ENCODE peak calls at places on chromosomes 6 and 20, in eight cellular contexts. One of them, this sample, is unnamed.

GRCh38 chr6:88376759-88377387 is 210.7 kb upstream of the CNR1 start:
- DNase-seq in GM23338: no peak
- DNase-seq in lung: no peak
- DNase-seq in fibroblast of pulmonary artery: peak; percentile 76
- DNase-seq in IMR-90: peak; percentile 6
- DNase-seq in Peyer's patch: no peak
- DNase-seq in PC-9: no peak
- DNase-seq in esophagus muscularis mucosa: no peak
- DNase-seq in this sample: peak; percentile 46

GRCh38 chr6:125259354-125259736 is 42.4 kb downstream of the HDDC2 start:
- DNase-seq in GM23338: no peak
- DNase-seq in lung: no peak
- DNase-seq in fibroblast of pulmonary artery: no peak
- DNase-seq in IMR-90: no peak
- DNase-seq in Peyer's patch: no peak
- DNase-seq in PC-9: no peak
- DNase-seq in esophagus muscularis mucosa: no peak
- DNase-seq in this sample: no peak

GRCh38 chr6:27139753-27140522 is 107.6 kb upstream of the PRSS16 start:
- DNase-seq in GM23338: peak; percentile 31
- DNase-seq in lung: no peak
- DNase-seq in fibroblast of pulmonary artery: peak; percentile 18
- DNase-seq in IMR-90: peak; percentile 26
- DNase-seq in Peyer's patch: no peak
- DNase-seq in PC-9: no peak
- DNase-seq in esophagus muscularis mucosa: no peak
- DNase-seq in this sample: peak; percentile 48

GRCh38 chr20:34129518-34130162 is 17.6 kb upstream of the EIF2S2 start:
- DNase-seq in GM23338: peak; percentile 91
- DNase-seq in lung: peak; percentile 54
- DNase-seq in fibroblast of pulmonary artery: peak; percentile 84
- DNase-seq in IMR-90: peak; percentile 73
- DNase-seq in Peyer's patch: no peak
- DNase-seq in PC-9: peak; percentile 60
- DNase-seq in esophagus muscularis mucosa: no peak
- DNase-seq in this sample: peak; percentile 84

GRCh38 chr6:10719386-10720228 is 3.3 kb upstream of the TMEM14C start:
- DNase-seq in GM23338: no peak
- DNase-seq in lung: peak; percentile 33
- DNase-seq in fibroblast of pulmonary artery: no peak
- DNase-seq in IMR-90: no peak
- DNase-seq in Peyer's patch: no peak
- DNase-seq in PC-9: no peak
- DNase-seq in esophagus muscularis mucosa: no peak
- DNase-seq in this sample: no peak

GRCh38 chr20:17679786-17680127 is 2.3 kb downstream of the RRBP1 start:
- DNase-seq in GM23338: peak; percentile 46
- DNase-seq in lung: no peak
- DNase-seq in fibroblast of pulmonary artery: no peak
- DNase-seq in IMR-90: no peak
- DNase-seq in Peyer's patch: no peak
- DNase-seq in PC-9: no peak
- DNase-seq in esophagus muscularis mucosa: no peak
- DNase-seq in this sample: no peak

GRCh38 chr6:25404693-25405169 is 125.6 kb downstream of the CARMIL1 start:
- DNase-seq in GM23338: no peak
- DNase-seq in lung: no peak
- DNase-seq in fibroblast of pulmonary artery: no peak
- DNase-seq in IMR-90: no peak
- DNase-seq in Peyer's patch: no peak
- DNase-seq in PC-9: no peak
- DNase-seq in esophagus muscularis mucosa: no peak
- DNase-seq in this sample: no peak

GRCh38 chr6:72238900-72239299 is 352.6 kb downstream of the RIMS1 start:
- DNase-seq in GM23338: no peak
- DNase-seq in lung: no peak
- DNase-seq in fibroblast of pulmonary artery: no peak
- DNase-seq in IMR-90: peak; percentile 69
- DNase-seq in Peyer's patch: no peak
- DNase-seq in PC-9: no peak
- DNase-seq in esophagus muscularis mucosa: no peak
- DNase-seq in this sample: peak; percentile 50

GRCh38 chr6:163356324-163356723 is 58.2 kb upstream of the QKI start:
- DNase-seq in GM23338: peak; percentile 41
- DNase-seq in lung: no peak
- DNase-seq in fibroblast of pulmonary artery: peak; percentile 81
- DNase-seq in IMR-90: peak; percentile 71
- DNase-seq in Peyer's patch: no peak
- DNase-seq in PC-9: no peak
- DNase-seq in esophagus muscularis mucosa: no peak
- DNase-seq in this sample: peak; percentile 84

GRCh38 chr20:36802326-36803223 is 29.0 kb upstream of the DSN1 start:
- DNase-seq in GM23338: no peak
- DNase-seq in lung: no peak
- DNase-seq in fibroblast of pulmonary artery: peak; percentile 48
- DNase-seq in IMR-90: peak; percentile 90
- DNase-seq in Peyer's patch: no peak
- DNase-seq in PC-9: no peak
- DNase-seq in esophagus muscularis mucosa: no peak
- DNase-seq in this sample: peak; percentile 37

GRCh38 chr6:26454641-26455040 is 3.1 kb upstream of the BTN2A1 start:
- DNase-seq in GM23338: no peak
- DNase-seq in lung: no peak
- DNase-seq in fibroblast of pulmonary artery: no peak
- DNase-seq in IMR-90: peak; percentile 52
- DNase-seq in Peyer's patch: no peak
- DNase-seq in PC-9: no peak
- DNase-seq in esophagus muscularis mucosa: no peak
- DNase-seq in this sample: no peak

GRCh38 chr6:89597988-89598387 is 40.6 kb downstream of the LYRM2 start:
- DNase-seq in GM23338: peak; percentile 54
- DNase-seq in lung: peak; percentile 76
- DNase-seq in fibroblast of pulmonary artery: peak; percentile 46
- DNase-seq in IMR-90: no peak
- DNase-seq in Peyer's patch: no peak
- DNase-seq in PC-9: peak; percentile 16
- DNase-seq in esophagus muscularis mucosa: no peak
- DNase-seq in this sample: no peak

GRCh38 chr6:111687652-111688051 is 82.0 kb upstream of the TRAF3IP2 start:
- DNase-seq in GM23338: no peak
- DNase-seq in lung: no peak
- DNase-seq in fibroblast of pulmonary artery: no peak
- DNase-seq in IMR-90: no peak
- DNase-seq in Peyer's patch: no peak
- DNase-seq in PC-9: no peak
- DNase-seq in esophagus muscularis mucosa: no peak
- DNase-seq in this sample: no peak

GRCh38 chr6:142946924-142947701 is 2.1 kb upstream of the HIVEP2 start:
- DNase-seq in GM23338: peak; percentile 74
- DNase-seq in lung: peak; percentile 81
- DNase-seq in fibroblast of pulmonary artery: peak; percentile 79
- DNase-seq in IMR-90: peak; percentile 68
- DNase-seq in Peyer's patch: peak; percentile 88
- DNase-seq in PC-9: peak; percentile 87
- DNase-seq in esophagus muscularis mucosa: peak; percentile 95
- DNase-seq in this sample: peak; percentile 81

GRCh38 chr6:104239971-104240370 is 619.7 kb downstream of the HACE1 start:
- DNase-seq in GM23338: no peak
- DNase-seq in lung: no peak
- DNase-seq in fibroblast of pulmonary artery: no peak
- DNase-seq in IMR-90: no peak
- DNase-seq in Peyer's patch: no peak
- DNase-seq in PC-9: no peak
- DNase-seq in esophagus muscularis mucosa: no peak
- DNase-seq in this sample: no peak

GRCh38 chr6:104240865-104241264 is 618.9 kb downstream of the HACE1 start:
- DNase-seq in GM23338: no peak
- DNase-seq in lung: no peak
- DNase-seq in fibroblast of pulmonary artery: no peak
- DNase-seq in IMR-90: no peak
- DNase-seq in Peyer's patch: no peak
- DNase-seq in PC-9: no peak
- DNase-seq in esophagus muscularis mucosa: no peak
- DNase-seq in this sample: no peak
- TF ChIP-seq CTCF in GM23338: no peak
- TF ChIP-seq CTCF in lung: no peak
- TF ChIP-seq CTCF in fibroblast of pulmonary artery: no peak
- TF ChIP-seq CTCF in IMR-90: no peak
- TF ChIP-seq CTCF in Peyer's patch: no peak
- TF ChIP-seq CTCF in PC-9: no peak
- TF ChIP-seq CTCF in esophagus muscularis mucosa: no peak
- TF ChIP-seq CTCF in this sample: no peak

GRCh38 chr20:3890999-3891929 is 2.1 kb downstream of the PANK2 start:
- DNase-seq in GM23338: no peak
- DNase-seq in lung: no peak
- DNase-seq in fibroblast of pulmonary artery: no peak
- DNase-seq in IMR-90: no peak
- DNase-seq in Peyer's patch: peak; percentile 7
- DNase-seq in PC-9: no peak
- DNase-seq in esophagus muscularis mucosa: no peak
- DNase-seq in this sample: no peak

GRCh38 chr20:3887870-3888614 is 1.1 kb upstream of the PANK2 start:
- DNase-seq in GM23338: peak; percentile 19
- DNase-seq in lung: no peak
- DNase-seq in fibroblast of pulmonary artery: no peak
- DNase-seq in IMR-90: no peak
- DNase-seq in Peyer's patch: no peak
- DNase-seq in PC-9: no peak
- DNase-seq in esophagus muscularis mucosa: no peak
- DNase-seq in this sample: no peak

GRCh38 chr20:3888622-3889488 is at the start of gene PANK2:
- DNase-seq in GM23338: peak; percentile 100
- DNase-seq in lung: peak; percentile 100
- DNase-seq in fibroblast of pulmonary artery: peak; percentile 99
- DNase-seq in IMR-90: peak; percentile 98
- DNase-seq in Peyer's patch: peak; percentile 98
- DNase-seq in PC-9: peak; percentile 99
- DNase-seq in esophagus muscularis mucosa: peak; percentile 99
- DNase-seq in this sample: peak; percentile 100

GRCh38 chr20:3889489-3890409 is 562 bp downstream of the PANK2 start:
- DNase-seq in GM23338: peak; percentile 39
- DNase-seq in lung: peak; percentile 46
- DNase-seq in fibroblast of pulmonary artery: no peak
- DNase-seq in IMR-90: no peak
- DNase-seq in Peyer's patch: peak; percentile 71
- DNase-seq in PC-9: peak; percentile 16
- DNase-seq in esophagus muscularis mucosa: no peak
- DNase-seq in this sample: peak; percentile 33

GRCh38 chr20:3890410-3890751 is 1.2 kb downstream of the PANK2 start:
- DNase-seq in GM23338: peak; percentile 55
- DNase-seq in lung: no peak
- DNase-seq in fibroblast of pulmonary artery: peak; percentile 39
- DNase-seq in IMR-90: peak; percentile 56
- DNase-seq in Peyer's patch: peak; percentile 22
- DNase-seq in PC-9: no peak
- DNase-seq in esophagus muscularis mucosa: no peak
- DNase-seq in this sample: peak; percentile 67
- H3K4me3 ChIP-seq in GM23338: peak overlapping the region; percentile 92
- H3K4me3 ChIP-seq in lung: peak overlapping the region; percentile 97
- H3K4me3 ChIP-seq in fibroblast of pulmonary artery: peak overlapping the region; percentile 97
- H3K4me3 ChIP-seq in IMR-90: peak overlapping the region; percentile 76
- H3K4me3 ChIP-seq in Peyer's patch: peak overlapping the region; percentile 96
- H3K4me3 ChIP-seq in PC-9: peak overlapping the region; percentile 71
- H3K4me3 ChIP-seq in esophagus muscularis mucosa: peak overlapping the region; percentile 99
- H3K4me3 ChIP-seq in this sample: peak overlapping the region; percentile 74

GRCh38 chr6:21987501-21987957 is 309.3 kb downstream of the PRL start:
- DNase-seq in GM23338: peak; percentile 66
- DNase-seq in lung: peak; percentile 67
- DNase-seq in fibroblast of pulmonary artery: peak; percentile 97
- DNase-seq in IMR-90: peak; percentile 97
- DNase-seq in Peyer's patch: peak; percentile 49
- DNase-seq in PC-9: peak; percentile 53
- DNase-seq in esophagus muscularis mucosa: no peak
- DNase-seq in this sample: peak; percentile 90

GRCh38 chr6:21986703-21987102 is 310.1 kb downstream of the PRL start:
- DNase-seq in GM23338: no peak
- DNase-seq in lung: no peak
- DNase-seq in fibroblast of pulmonary artery: no peak
- DNase-seq in IMR-90: no peak
- DNase-seq in Peyer's patch: no peak
- DNase-seq in PC-9: no peak
- DNase-seq in esophagus muscularis mucosa: no peak
- DNase-seq in this sample: peak; percentile 11

GRCh38 chr6:21984135-21984534 is 312.7 kb downstream of the PRL start:
- DNase-seq in GM23338: no peak
- DNase-seq in lung: no peak
- DNase-seq in fibroblast of pulmonary artery: no peak
- DNase-seq in IMR-90: no peak
- DNase-seq in Peyer's patch: no peak
- DNase-seq in PC-9: no peak
- DNase-seq in esophagus muscularis mucosa: no peak
- DNase-seq in this sample: no peak

GRCh38 chr6:21985904-21986303 is 310.9 kb downstream of the PRL start:
- DNase-seq in GM23338: no peak
- DNase-seq in lung: no peak
- DNase-seq in fibroblast of pulmonary artery: no peak
- DNase-seq in IMR-90: no peak
- DNase-seq in Peyer's patch: no peak
- DNase-seq in PC-9: no peak
- DNase-seq in esophagus muscularis mucosa: no peak
- DNase-seq in this sample: no peak

GRCh38 chr6:21984551-21984950 is 312.3 kb downstream of the PRL start:
- DNase-seq in GM23338: no peak
- DNase-seq in lung: no peak
- DNase-seq in fibroblast of pulmonary artery: no peak
- DNase-seq in IMR-90: no peak
- DNase-seq in Peyer's patch: no peak
- DNase-seq in PC-9: no peak
- DNase-seq in esophagus muscularis mucosa: no peak
- DNase-seq in this sample: no peak
- TF ChIP-seq CTCF in GM23338: no peak
- TF ChIP-seq CTCF in lung: no peak
- TF ChIP-seq CTCF in fibroblast of pulmonary artery: no peak
- TF ChIP-seq CTCF in IMR-90: no peak
- TF ChIP-seq CTCF in Peyer's patch: no peak
- TF ChIP-seq CTCF in PC-9: no peak
- TF ChIP-seq CTCF in esophagus muscularis mucosa: no peak
- TF ChIP-seq CTCF in this sample: no peak

GRCh38 chr20:3042621-3043020 is 801 bp upstream of the GNRH2 start:
- DNase-seq in GM23338: peak; percentile 33
- DNase-seq in lung: no peak
- DNase-seq in fibroblast of pulmonary artery: no peak
- DNase-seq in IMR-90: no peak
- DNase-seq in Peyer's patch: no peak
- DNase-seq in PC-9: no peak
- DNase-seq in esophagus muscularis mucosa: no peak
- DNase-seq in this sample: no peak

GRCh38 chr20:3043381-3043780 is at the start of gene GNRH2:
- DNase-seq in GM23338: no peak
- DNase-seq in lung: no peak
- DNase-seq in fibroblast of pulmonary artery: no peak
- DNase-seq in IMR-90: no peak
- DNase-seq in Peyer's patch: no peak
- DNase-seq in PC-9: no peak
- DNase-seq in esophagus muscularis mucosa: no peak
- DNase-seq in this sample: no peak

GRCh38 chr20:3040086-3040485 is 3.3 kb upstream of the GNRH2 start:
- DNase-seq in GM23338: no peak
- DNase-seq in lung: no peak
- DNase-seq in fibroblast of pulmonary artery: no peak
- DNase-seq in IMR-90: no peak
- DNase-seq in Peyer's patch: no peak
- DNase-seq in PC-9: no peak
- DNase-seq in esophagus muscularis mucosa: no peak
- DNase-seq in this sample: no peak

GRCh38 chr20:3044336-3044965 is 1.0 kb downstream of the GNRH2 start:
- DNase-seq in GM23338: no peak
- DNase-seq in lung: no peak
- DNase-seq in fibroblast of pulmonary artery: no peak
- DNase-seq in IMR-90: no peak
- DNase-seq in Peyer's patch: no peak
- DNase-seq in PC-9: no peak
- DNase-seq in esophagus muscularis mucosa: no peak
- DNase-seq in this sample: no peak

GRCh38 chr20:3041818-3042504 is 1.5 kb upstream of the GNRH2 start:
- DNase-seq in GM23338: peak; percentile 33
- DNase-seq in lung: no peak
- DNase-seq in fibroblast of pulmonary artery: peak; percentile 28
- DNase-seq in IMR-90: peak; percentile 4
- DNase-seq in Peyer's patch: no peak
- DNase-seq in PC-9: no peak
- DNase-seq in esophagus muscularis mucosa: no peak
- DNase-seq in this sample: peak; percentile 50
- H3K4me3 ChIP-seq in GM23338: peak overlapping the region; percentile 35
- H3K4me3 ChIP-seq in lung: no peak overlapping the region
- H3K4me3 ChIP-seq in fibroblast of pulmonary artery: no peak overlapping the region
- H3K4me3 ChIP-seq in IMR-90: no peak overlapping the region
- H3K4me3 ChIP-seq in Peyer's patch: no peak overlapping the region
- H3K4me3 ChIP-seq in PC-9: no peak overlapping the region
- H3K4me3 ChIP-seq in esophagus muscularis mucosa: no peak overlapping the region
- H3K4me3 ChIP-seq in this sample: peak overlapping the region; percentile 36